ENCODE peak calls at places on chromosomes 6 and 20, in eight cellular contexts. K is endothelial cell, W is EH, O is endothelial cell of umbilical vein, Z is NCI-H510A, D is dorsolateral prefrontal cortex, L is fibroblast of villous mesenchyme, I is KBM-7. B is an unnamed sample.
A peak's percentile ranks its signal among the peaks of the same experiment; 100 is the strongest.

GRCh38 chr6:53718597-53719460 is 53.3 kb upstream of the KLHL31 start:
- DNase-seq in D (peak; percentile 15), L (peak; percentile 66), K (peak; percentile 18), W (peak; percentile 67), I (peak; percentile 50), Z (peak; percentile 73), O (peak; percentile 74), B (peak; percentile 65)

GRCh38 chr20:3808141-3808479 is 12.0 kb downstream of the CDC25B start:
- DNase-seq in Z (no peak), W (peak; percentile 97), D (peak; percentile 69), K (no peak), L (peak; percentile 97), O (peak; percentile 86), I (no peak), B (no peak)

GRCh38 chr20:8144282-8145245 is 12.5 kb downstream of the PLCB1 start:
- DNase-seq in L (peak; percentile 80), D (no peak), I (peak; percentile 7), O (peak; percentile 54), W (peak; percentile 93), Z (no peak), K (peak; percentile 5), B (no peak)

GRCh38 chr6:127457444-127458064 is 1.6 kb downstream of the KIAA0408 start:
- DNase-seq in Z (no peak), K (no peak), I (peak; percentile 89), D (no peak), O (no peak), W (peak; percentile 64), L (peak; percentile 82), B (no peak)

GRCh38 chr20:46552460-46553420 is 2.3 kb upstream of the OCSTAMP start:
- DNase-seq in W (no peak), D (no peak), L (no peak), Z (no peak), O (no peak), I (peak; percentile 93), K (no peak), B (no peak)

GRCh38 chr6:28943557-28944411 is 20.0 kb upstream of the TRIM27 start:
- DNase-seq in K (peak; percentile 76), L (peak; percentile 70), Z (peak; percentile 63), I (peak; percentile 91), W (peak; percentile 84), O (peak; percentile 66), D (peak; percentile 73), B (peak; percentile 41)

GRCh38 chr20:46213946-46214830 is 94.1 kb downstream of the CDH22 start:
- DNase-seq in Z (no peak), W (no peak), L (peak; percentile 6), K (no peak), D (no peak), I (no peak), O (no peak), B (no peak)

GRCh38 chr20:50728981-50729874 is 2.2 kb upstream of the PARD6B start:
- DNase-seq in K (no peak), O (no peak), W (peak; percentile 16), L (peak; percentile 39), Z (peak; percentile 34), D (no peak), I (no peak), B (no peak)

GRCh38 chr6:157420497-157420896 is 39.5 kb downstream of the ZDHHC14 start:
- DNase-seq in L (no peak), I (no peak), Z (no peak), K (no peak), D (no peak), O (no peak), W (no peak), B (no peak)

GRCh38 chr6:56708810-56709597 is 66.3 kb upstream of the DST start:
- DNase-seq in D (no peak), Z (peak; percentile 23), I (peak; percentile 70), O (peak; percentile 73), L (peak; percentile 86), W (peak; percentile 76), K (no peak), B (peak; percentile 20)

GRCh38 chr6:13396241-13396792 is 68.0 kb upstream of the TBC1D7 start:
- DNase-seq in I (no peak), O (no peak), Z (no peak), D (no peak), L (no peak), K (no peak), W (no peak), B (no peak)

GRCh38 chr6:41560440-41561192 is 14.4 kb downstream of the FOXP4 start:
- DNase-seq in K (peak; percentile 48), D (no peak), W (no peak), I (peak; percentile 92), O (peak; percentile 22), Z (no peak), L (no peak), B (no peak)

GRCh38 chr6:54586251-54586650 is 260.3 kb upstream of the FAM83B start:
- DNase-seq in W (peak; percentile 73), D (no peak), Z (no peak), L (peak; percentile 51), O (peak; percentile 19), K (no peak), I (no peak), B (no peak)

GRCh38 chr6:120378582-120379220 is 955.6 kb downstream of the TBC1D32 start:
- DNase-seq in D (no peak), Z (peak; percentile 5), L (peak; percentile 2), I (peak; percentile 45), K (no peak), W (no peak), O (peak; percentile 6), B (no peak)

GRCh38 chr6:166757226-166758135 is 130.4 kb upstream of the RPS6KA2 start:
- DNase-seq in W (peak; percentile 23), D (peak; percentile 12), O (no peak), L (peak; percentile 15), Z (peak; percentile 30), K (no peak), I (no peak), B (peak; percentile 62)

GRCh38 chr6:7461416-7461815 is 71.8 kb downstream of the RIOK1 start:
- DNase-seq in O (no peak), D (no peak), K (no peak), L (no peak), W (peak; percentile 39), I (no peak), Z (no peak), B (no peak)

B was measured in NCI-H1092 treated with DMSO at 0.1 percent for 48 hours.